ENCODE peak calls at places on chromosomes 6 and 20, in four cellular contexts. One of them, this sample, is unnamed.

GRCh38 chr6:116115781-116116180 is 10.2 kb downstream of the COL10A1 start:
- DNase-seq in GM12878: no peak
- DNase-seq in HepG2: no peak
- DNase-seq in K562: peak
- DNase-seq in this sample: no peak

GRCh38 chr20:57680934-57681914 is 28.6 kb downstream of the PMEPA1 start:
- DNase-seq in GM12878: peak
- DNase-seq in HepG2: no peak
- DNase-seq in K562: no peak
- DNase-seq in this sample: no peak

GRCh38 chr6:135880066-135880972 is 28.8 kb downstream of the PDE7B start:
- DNase-seq in GM12878: peak
- DNase-seq in HepG2: no peak
- DNase-seq in K562: no peak
- DNase-seq in this sample: no peak

GRCh38 chr20:46690219-46691111 is 1.2 kb upstream of the TP53RK start:
- DNase-seq in GM12878: no peak
- DNase-seq in HepG2: no peak
- DNase-seq in K562: peak
- DNase-seq in this sample: no peak

GRCh38 chr20:32251470-32251869 is 26.0 kb upstream of the KIF3B start:
- DNase-seq in GM12878: no peak
- DNase-seq in HepG2: no peak
- DNase-seq in K562: no peak
- DNase-seq in this sample: no peak

GRCh38 chr6:106360989-106361430 is 493 bp downstream of the CRYBG1 start:
- DNase-seq in GM12878: no peak
- DNase-seq in HepG2: no peak
- DNase-seq in K562: peak
- DNase-seq in this sample: no peak

GRCh38 chr6:136751478-136751956 is 40.8 kb downstream of the MAP3K5 start:
- DNase-seq in GM12878: peak
- DNase-seq in HepG2: no peak
- DNase-seq in K562: no peak
- DNase-seq in this sample: no peak

GRCh38 chr6:16972535-16972934 is 129.3 kb upstream of the STMND1 start:
- DNase-seq in GM12878: no peak
- DNase-seq in HepG2: no peak
- DNase-seq in K562: no peak
- DNase-seq in this sample: no peak

GRCh38 chr6:117483004-117483644 is 650 bp downstream of the DCBLD1 start:
- DNase-seq in GM12878: no peak
- DNase-seq in HepG2: peak
- DNase-seq in K562: peak
- DNase-seq in this sample: peak

GRCh38 chr6:99344289-99344688 is 5.2 kb downstream of the FAXC start:
- DNase-seq in GM12878: no peak
- DNase-seq in HepG2: peak
- DNase-seq in K562: no peak
- DNase-seq in this sample: no peak

GRCh38 chr6:47256361-47256760 is 53.3 kb downstream of the TNFRSF21 start:
- DNase-seq in GM12878: no peak
- DNase-seq in HepG2: no peak
- DNase-seq in K562: no peak
- DNase-seq in this sample: no peak

GRCh38 chr6:74356385-74356784 is 660.4 kb downstream of the CD109 start:
- DNase-seq in GM12878: no peak
- DNase-seq in HepG2: no peak
- DNase-seq in K562: no peak
- DNase-seq in this sample: no peak

GRCh38 chr6:145801021-145801420 is 13.6 kb downstream of the FBXO30 start:
- DNase-seq in GM12878: no peak
- DNase-seq in HepG2: no peak
- DNase-seq in K562: no peak
- DNase-seq in this sample: no peak

GRCh38 chr6:1535295-1535694 is 74.4 kb upstream of the FOXC1 start:
- DNase-seq in GM12878: no peak
- DNase-seq in HepG2: no peak
- DNase-seq in K562: no peak
- DNase-seq in this sample: no peak

GRCh38 chr6:153023977-153024376 is 21.5 kb upstream of the MTRF1L start:
- DNase-seq in GM12878: no peak
- DNase-seq in HepG2: no peak
- DNase-seq in K562: no peak
- DNase-seq in this sample: no peak

GRCh38 chr6:3227363-3228045 is at the start of gene TUBB2B:
- DNase-seq in GM12878: no peak
- DNase-seq in HepG2: no peak
- DNase-seq in K562: no peak
- DNase-seq in this sample: peak

GRCh38 chr6:147560670-147561069 is 52.2 kb downstream of the SAMD5 start:
- DNase-seq in GM12878: no peak
- DNase-seq in HepG2: no peak
- DNase-seq in K562: no peak
- DNase-seq in this sample: no peak

GRCh38 chr20:10478205-10478604 is 43.1 kb downstream of the SLX4IP start:
- DNase-seq in GM12878: peak
- DNase-seq in HepG2: no peak
- DNase-seq in K562: no peak
- DNase-seq in this sample: no peak

GRCh38 chr20:420721-421574 is 12.8 kb downstream of the RBCK1 start:
- DNase-seq in GM12878: no peak
- DNase-seq in HepG2: no peak
- DNase-seq in K562: peak
- DNase-seq in this sample: peak

GRCh38 chr6:143176090-143177021 is 115.7 kb downstream of the AIG1 start:
- DNase-seq in GM12878: no peak
- DNase-seq in HepG2: no peak
- DNase-seq in K562: peak
- DNase-seq in this sample: no peak

GRCh38 chr20:54061106-54061881 is 9.1 kb downstream of the BCAS1 start:
- DNase-seq in GM12878: no peak
- DNase-seq in HepG2: no peak
- DNase-seq in K562: no peak
- DNase-seq in this sample: no peak

GRCh38 chr6:148502083-148502772 is 159.6 kb downstream of the SASH1 start:
- DNase-seq in GM12878: no peak
- DNase-seq in HepG2: no peak
- DNase-seq in K562: no peak
- DNase-seq in this sample: no peak

GRCh38 chr6:167760979-167761793 is 65.5 kb upstream of the AFDN start:
- DNase-seq in GM12878: no peak
- DNase-seq in HepG2: peak
- DNase-seq in K562: no peak
- DNase-seq in this sample: no peak

GRCh38 chr20:58868795-58869194 is 16.3 kb downstream of the GNAS start:
- DNase-seq in GM12878: no peak
- DNase-seq in HepG2: no peak
- DNase-seq in K562: peak
- DNase-seq in this sample: no peak

GRCh38 chr6:161356167-161356844 is 82.4 kb upstream of the AGPAT4 start:
- DNase-seq in GM12878: no peak
- DNase-seq in HepG2: no peak
- DNase-seq in K562: no peak
- DNase-seq in this sample: no peak
- TF ChIP-seq SP1 in GM12878: no peak
- TF ChIP-seq SP1 in HepG2: no peak
- TF ChIP-seq SP1 in K562: no peak
- TF ChIP-seq SP1 in this sample: no peak

DNA sequence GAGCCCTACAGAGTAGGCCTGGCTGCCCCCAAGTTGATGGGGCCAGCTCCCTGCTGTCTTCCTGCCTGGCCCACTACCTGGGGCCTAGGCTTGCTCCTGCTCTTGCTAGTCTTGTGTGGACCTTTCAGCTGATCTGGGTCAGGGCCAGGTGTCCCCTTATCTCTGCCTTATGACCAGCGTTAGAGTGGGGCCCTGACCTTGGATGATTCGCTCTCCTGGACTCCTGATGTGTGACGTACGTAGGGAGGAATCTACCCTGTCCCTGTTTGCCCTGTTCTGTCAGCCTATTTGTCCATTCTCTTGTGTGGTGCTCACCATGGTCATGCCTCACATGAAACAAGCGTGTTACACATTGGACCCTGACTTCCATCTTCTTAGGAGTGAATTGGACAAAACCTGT is 571.8 kb downstream of the QKI start:
- DNase-seq in GM12878: no peak
- DNase-seq in HepG2: peak
- DNase-seq in K562: no peak
- DNase-seq in this sample: no peak
- TF ChIP-seq FOXK2 in GM12878: no peak
- TF ChIP-seq FOXK2 in HepG2: no peak
- TF ChIP-seq FOXK2 in K562: no peak
- TF ChIP-seq FOXK2 in this sample: no peak

GRCh38 chr20:44407402-44408184 is 52.1 kb downstream of the HNF4A start:
- DNase-seq in GM12878: no peak
- DNase-seq in HepG2: no peak
- DNase-seq in K562: peak
- DNase-seq in this sample: no peak

GRCh38 chr20:44410583-44411019 is 55.1 kb downstream of the HNF4A start:
- DNase-seq in GM12878: no peak
- DNase-seq in HepG2: no peak
- DNase-seq in K562: no peak
- DNase-seq in this sample: no peak

GRCh38 chr20:44411020-44411756 is 55.7 kb downstream of the HNF4A start:
- DNase-seq in GM12878: no peak
- DNase-seq in HepG2: peak
- DNase-seq in K562: no peak
- DNase-seq in this sample: no peak

GRCh38 chr20:44406572-44407100 is 51.1 kb downstream of the HNF4A start:
- DNase-seq in GM12878: no peak
- DNase-seq in HepG2: no peak
- DNase-seq in K562: no peak
- DNase-seq in this sample: no peak

GRCh38 chr20:44409132-44409600 is 53.7 kb downstream of the HNF4A start:
- DNase-seq in GM12878: no peak
- DNase-seq in HepG2: no peak
- DNase-seq in K562: no peak
- DNase-seq in this sample: no peak
- TF ChIP-seq FOXM1 in GM12878: no peak
- TF ChIP-seq FOXM1 in HepG2: no peak
- TF ChIP-seq FOXM1 in K562: no peak
- TF ChIP-seq FOXM1 in this sample: no peak

GRCh38 chr6:23179994-23180393 is 610.6 kb downstream of the HDGFL1 start:
- DNase-seq in GM12878: no peak
- DNase-seq in HepG2: no peak
- DNase-seq in K562: no peak
- DNase-seq in this sample: no peak
- TF ChIP-seq SP1 in GM12878: no peak
- TF ChIP-seq SP1 in HepG2: no peak
- TF ChIP-seq SP1 in K562: no peak
- TF ChIP-seq SP1 in this sample: no peak

This sample was measured in HEK293T.